ENCODE peak calls at places on chromosomes 11 and 22, in seven cellular contexts. R, Q, F, V, K, I and M are unnamed samples.

GRCh38 chr11:27020736-27021135 is 19.9 kb upstream of the BBOX1 start:
- DNase-seq in R (no peak), F (no peak), K (no peak), I (peak), V (no peak), Q (no peak), M (no peak)

GRCh38 chr11:113198907-113199660 is 115.3 kb upstream of the TTC12 start:
- DNase-seq in V (no peak), R (no peak), K (no peak), F (no peak), Q (no peak), I (no peak), M (no peak)

GRCh38 chr11:40285520-40285919 is 1173.9 kb downstream of the LRRC4C start:
- DNase-seq in I (no peak), F (no peak), Q (no peak), V (no peak), K (no peak), R (no peak), M (no peak)

GRCh38 chr22:38295863-38296262 is 21.4 kb downstream of the CSNK1E start:
- DNase-seq in K (no peak), V (no peak), F (no peak), Q (no peak), I (no peak), R (no peak), M (no peak)

GRCh38 chr22:25747245-25747944 is 5.4 kb downstream of the MYO18B start:
- DNase-seq in R (no peak), F (peak), Q (no peak), I (peak), K (peak), V (peak), M (no peak)

GRCh38 chr11:93704237-93704636 is 37.1 kb downstream of the TAF1D start:
- DNase-seq in F (no peak), I (no peak), V (no peak), R (peak), K (no peak), Q (no peak), M (no peak)

GRCh38 chr11:71428861-71429435 is 19.2 kb downstream of the DHCR7 start:
- DNase-seq in K (no peak), I (peak), R (no peak), Q (no peak), V (no peak), F (no peak), M (no peak)

GRCh38 chr11:29321293-29322132 is 695.3 kb downstream of the KCNA4 start:
- DNase-seq in I (peak), Q (no peak), K (peak), F (peak), R (no peak), V (no peak), M (no peak)

GRCh38 chr11:57357827-57358226 is 19.7 kb downstream of the P2RX3 start:
- DNase-seq in Q (no peak), K (peak), R (no peak), V (no peak), F (no peak), I (peak), M (no peak)

GRCh38 chr11:38163526-38163925 is 1565.5 kb upstream of the RAG2 start:
- DNase-seq in V (no peak), Q (no peak), F (no peak), R (no peak), I (no peak), K (no peak), M (no peak)

GRCh38 chr11:30753994-30754393 is 167.8 kb upstream of the MPPED2 start:
- DNase-seq in V (no peak), I (no peak), Q (no peak), K (no peak), R (no peak), F (no peak), M (no peak)

DNA sequence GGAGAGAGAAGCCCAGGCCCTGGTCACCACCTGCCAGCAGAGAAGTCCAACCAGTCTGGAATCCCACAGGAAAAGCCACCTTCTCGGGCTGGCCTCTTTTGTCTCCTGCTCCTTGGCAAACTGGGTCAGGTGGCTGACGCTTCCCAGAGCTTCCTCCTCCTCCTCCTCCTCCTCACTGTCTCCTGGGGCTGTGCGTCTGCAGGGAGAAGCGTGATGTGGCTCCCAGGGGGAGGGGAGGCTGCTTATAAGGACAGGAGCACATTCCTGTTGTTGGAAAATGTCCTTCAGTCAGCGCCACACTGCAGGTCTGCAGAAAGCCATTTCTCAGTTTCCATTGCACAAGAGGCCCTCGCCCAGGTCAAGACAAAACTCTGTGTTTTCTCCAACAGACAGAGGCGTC is 1316.5 kb downstream of the BRD1 start:
- DNase-seq in K (no peak), F (no peak), R (no peak), V (no peak), Q (no peak), I (no peak), M (no peak)
- TF ChIP-seq EZH2phosphoT487 in K (no peak), F (no peak), R (no peak), V (no peak), Q (no peak), I (no peak), M (no peak)

GRCh38 chr11:64810271-64810890 is at the start of gene MEN1:
- DNase-seq in Q (peak), I (peak), V (peak), K (peak), R (peak), F (peak), M (peak)
- H2AFZ ChIP-seq in Q (peak), I (peak), V (peak), K (peak), R (peak), F (no peak), M (peak)

DNA sequence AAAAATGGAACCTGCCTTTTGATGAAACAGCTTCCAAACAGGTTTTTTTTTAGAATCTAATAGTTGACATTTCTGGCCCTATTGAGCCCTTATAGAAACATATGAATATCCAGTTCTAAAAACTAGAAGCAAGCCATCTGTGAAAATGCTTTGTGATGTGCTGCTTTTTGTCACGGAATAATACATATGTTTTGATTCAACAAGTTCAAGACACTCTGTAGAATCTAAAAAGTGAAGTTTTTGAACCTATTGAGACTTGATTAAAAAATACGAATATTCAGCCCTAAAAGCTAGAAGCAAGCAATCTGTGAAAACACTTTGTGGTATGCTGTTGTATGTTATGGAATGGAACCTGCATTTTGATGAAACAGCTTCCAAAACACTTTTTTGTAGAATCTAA is 106.7 kb upstream of the VPREB1 start:
- DNase-seq in K (no peak), Q (no peak), V (no peak), F (no peak), I (no peak), R (no peak), M (no peak)
- TF ChIP-seq EZH2phosphoT487 in K (no peak), Q (no peak), V (no peak), F (no peak), I (no peak), R (no peak), M (no peak)

DNA sequence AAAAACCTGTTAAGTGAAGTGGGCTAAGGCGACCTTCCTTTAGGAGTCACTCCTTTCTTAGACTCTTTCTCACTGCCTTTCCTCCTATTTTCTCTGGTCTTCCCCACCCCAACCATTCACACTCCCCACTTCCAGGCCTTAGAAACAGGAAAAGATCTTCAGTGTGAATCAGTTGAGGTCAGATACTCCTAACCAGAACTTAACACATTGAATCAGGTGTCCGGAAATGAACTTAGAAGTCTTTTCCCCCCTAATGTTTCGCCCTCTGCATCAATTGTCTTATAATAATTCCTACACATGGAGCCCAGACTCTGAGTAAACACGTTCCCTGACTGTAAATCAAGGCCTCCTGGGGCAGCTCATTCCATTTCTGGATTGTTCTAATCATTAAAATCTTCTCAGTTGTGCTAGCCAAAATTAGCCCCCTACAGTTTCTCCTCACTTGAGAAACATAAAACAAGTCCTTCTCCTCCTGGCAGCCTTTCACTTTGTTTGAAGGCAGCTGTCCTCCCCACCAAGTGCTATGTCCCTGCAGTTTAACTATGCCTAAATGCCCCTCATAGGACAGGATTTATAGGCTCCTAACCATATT is 32.7 kb upstream of the USP47 start:
- DNase-seq in I (no peak), K (no peak), V (no peak), R (no peak), Q (no peak), F (no peak), M (no peak)
- H2AFZ ChIP-seq in I (no peak), K (peak), V (no peak), R (peak), Q (no peak), F (no peak), M (no peak)

GRCh38 chr22:45504703-45505341 is 2.1 kb downstream of the FBLN1 start:
- DNase-seq in K (peak), V (peak), R (peak), F (no peak), I (peak), Q (no peak), M (peak)
- TF ChIP-seq EZH2phosphoT487 in K (no peak), V (no peak), R (no peak), F (no peak), I (no peak), Q (no peak), M (peak)

DNA sequence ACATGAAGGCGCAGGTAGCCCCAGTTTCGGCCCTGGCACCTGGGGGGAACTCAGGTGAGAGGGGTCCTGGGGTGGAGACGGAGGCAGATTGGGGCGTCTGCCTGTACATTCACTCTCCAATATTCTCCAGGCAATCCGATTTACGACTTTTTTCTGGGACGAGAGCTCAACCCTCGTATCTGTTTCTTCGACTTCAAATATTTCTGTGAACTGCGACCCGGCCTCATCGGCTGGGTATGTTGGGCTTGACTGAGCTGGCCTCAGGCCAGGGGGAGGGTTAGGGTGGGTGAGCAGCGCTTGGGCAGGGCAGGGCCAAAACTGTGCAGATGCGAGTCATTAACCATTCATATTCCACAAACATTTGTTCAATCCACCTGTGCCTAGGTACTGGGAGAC is 1.7 kb downstream of the TM7SF2 start:
- DNase-seq in Q (no peak), I (no peak), R (no peak), K (peak), V (peak), F (no peak), M (no peak)
- H2AFZ ChIP-seq in Q (peak), I (peak), R (peak), K (peak), V (no peak), F (no peak), M (no peak)